ENCODE peak calls at places on chromosomes 3 and 15, in four cellular contexts. U, T, X and L are unnamed samples. For H3K4me1 and H3K9me3, the result is how much of the 10 kb centered on the place peaks cover.

GRCh38 chr15:77028451-77029165 is 33.7 kb downstream of the PSTPIP1 start:
- DNase-seq in U (no peak), T (no peak), X (no peak), L (no peak)

GRCh38 chr15:90706394-90707327 is 10.5 kb upstream of the BLM start:
- DNase-seq in U (no peak), T (no peak), X (no peak), L (no peak)

GRCh38 chr15:77021803-77022381 is 27.0 kb downstream of the PSTPIP1 start:
- DNase-seq in U (no peak), T (peak), X (peak), L (no peak)

GRCh38 chr3:133765256-133765655 is 19.1 kb downstream of the TF start:
- DNase-seq in U (no peak), T (no peak), X (no peak), L (no peak)

GRCh38 chr15:69631978-69632377 is 179.4 kb downstream of the RPLP1 start:
- DNase-seq in U (no peak), T (no peak), X (no peak), L (no peak)

GRCh38 chr15:29102911-29103824 is 166.5 kb downstream of the NSMCE3 start:
- DNase-seq in U (peak), T (no peak), X (peak), L (no peak)

GRCh38 chr15:94387854-94388441 is 156.6 kb downstream of the MCTP2 start:
- DNase-seq in U (no peak), T (no peak), X (no peak), L (no peak)

GRCh38 chr3:197216169-197216860 is 82.1 kb downstream of the DLG1 start:
- DNase-seq in U (no peak), T (peak), X (peak), L (no peak)

GRCh38 chr3:146067048-146067447 is 93.9 kb downstream of the PLOD2 start:
- DNase-seq in U (no peak), T (peak), X (peak), L (no peak)

GRCh38 chr3:196754215-196754937 is 14.7 kb downstream of the PAK2 start:
- DNase-seq in U (no peak), T (peak), X (no peak), L (no peak)

GRCh38 chr3:103794656-103795055 is 1359.8 kb downstream of the ZPLD1 start:
- DNase-seq in U (no peak), T (no peak), X (no peak), L (no peak)

GRCh38 chr15:73081321-73081958 is 29.2 kb downstream of the NEO1 start:
- DNase-seq in U (peak), T (peak), X (peak), L (peak)

GRCh38 chr3:10417849-10418248 is 87.5 kb downstream of the ATP2B2 start:
- DNase-seq in U (no peak), T (no peak), X (peak), L (no peak)

GRCh38 chr3:29789686-29790085 is 508.8 kb downstream of the RBMS3 start:
- DNase-seq in U (no peak), T (peak), X (peak), L (no peak)

GRCh38 chr3:186534113-186534669 is 10.0 kb downstream of the CRYGS start:
- DNase-seq in U (no peak), T (no peak), X (no peak), L (no peak)

GRCh38 chr3:120450261-120450913 is 405 bp downstream of the FSTL1 start:
- DNase-seq in U (peak), T (peak), X (peak), L (no peak)

GRCh38 chr15:28942046-28942445 is 56.3 kb downstream of the APBA2 start:
- DNase-seq in U (no peak), T (no peak), X (no peak), L (no peak)

GRCh38 chr15:94324117-94324826 is 92.9 kb downstream of the MCTP2 start:
- DNase-seq in U (peak), T (peak), X (peak), L (peak)

GRCh38 chr3:183515968-183516851 is 39.3 kb downstream of the KLHL6 start:
- DNase-seq in U (no peak), T (no peak), X (no peak), L (no peak)
- H3K4me3 ChIP-seq in U (no peak), T (no peak), X (no peak), L (no peak)

DNA sequence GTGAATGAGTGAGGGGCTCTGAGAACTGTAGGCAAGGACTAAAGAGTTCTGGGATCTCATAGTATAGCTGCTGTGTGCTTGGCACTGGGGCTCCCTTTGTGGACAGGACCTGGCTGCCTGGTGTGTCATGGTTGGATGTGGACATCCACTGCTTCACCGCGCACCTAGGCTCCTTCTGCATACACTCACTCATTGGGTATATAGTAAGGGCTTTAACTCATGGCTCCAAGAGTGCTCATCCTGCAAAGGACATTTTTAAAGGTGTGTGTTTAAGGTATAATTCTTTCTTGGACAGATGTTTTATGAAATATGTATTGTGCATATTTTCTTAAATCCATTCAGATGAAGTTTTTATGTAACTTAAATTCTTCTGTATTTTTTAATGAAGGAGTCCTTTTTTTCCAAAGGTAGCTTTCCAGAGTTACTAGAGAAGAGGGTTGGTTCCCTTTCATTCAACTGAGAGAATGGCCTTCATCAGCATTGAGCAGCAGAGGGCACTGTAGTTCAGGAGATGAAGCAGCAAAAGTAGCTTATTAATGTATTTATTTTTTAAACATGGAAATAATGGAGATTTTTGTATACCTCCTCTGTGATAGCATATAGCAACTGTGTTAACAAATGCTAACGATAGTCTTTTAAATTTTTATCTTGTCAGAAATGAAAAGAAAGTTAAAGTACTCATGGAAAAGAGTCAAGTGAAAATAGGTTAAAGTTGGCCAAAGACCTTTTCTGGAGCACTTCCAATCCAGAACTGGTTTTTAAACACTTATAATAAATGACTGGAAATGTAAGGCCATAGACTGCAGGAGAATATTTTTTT is 25.2 kb downstream of the OXNAD1 start:
- DNase-seq in U (no peak), T (peak), X (peak), L (peak)
- H3K4me1 ChIP-seq in U (under half), T (under half), X (under half), L (under half)

DNA sequence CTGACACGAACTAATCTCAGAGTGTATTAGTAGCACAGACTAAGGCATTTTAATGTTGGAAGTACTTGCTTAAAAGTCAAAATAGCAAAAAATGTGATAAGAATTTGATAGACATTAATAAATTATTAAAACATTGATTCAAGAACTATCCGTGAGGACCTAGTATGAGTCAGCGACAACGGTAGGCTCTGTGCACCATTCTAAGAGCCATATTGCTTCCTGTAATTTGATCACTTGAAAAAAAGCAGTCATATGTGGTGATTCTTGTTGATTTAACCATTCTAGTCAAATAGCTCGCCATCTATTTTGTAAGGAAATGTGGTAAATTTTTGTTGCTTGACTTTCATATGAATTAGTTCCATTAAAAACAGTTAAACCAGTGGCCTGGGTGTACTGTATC is 534.9 kb upstream of the ARRDC4 start:
- DNase-seq in U (no peak), T (no peak), X (no peak), L (no peak)
- H3K9me3 ChIP-seq in U (under half), T (under half), X (under half), L (under half)

GRCh38 chr3:61563614-61564404 is 2.4 kb downstream of the PTPRG start:
- DNase-seq in U (no peak), T (peak), X (peak), L (no peak)
- H3K4me3 ChIP-seq in U (peak), T (peak), X (peak), L (peak)

GRCh38 chr3:50266808-50267207 is 2.1 kb upstream of the SEMA3B start:
- DNase-seq in U (no peak), T (no peak), X (no peak), L (no peak)
- H3K4me1 ChIP-seq in U (under half), T (half or more), X (under half), L (half or more)

DNA sequence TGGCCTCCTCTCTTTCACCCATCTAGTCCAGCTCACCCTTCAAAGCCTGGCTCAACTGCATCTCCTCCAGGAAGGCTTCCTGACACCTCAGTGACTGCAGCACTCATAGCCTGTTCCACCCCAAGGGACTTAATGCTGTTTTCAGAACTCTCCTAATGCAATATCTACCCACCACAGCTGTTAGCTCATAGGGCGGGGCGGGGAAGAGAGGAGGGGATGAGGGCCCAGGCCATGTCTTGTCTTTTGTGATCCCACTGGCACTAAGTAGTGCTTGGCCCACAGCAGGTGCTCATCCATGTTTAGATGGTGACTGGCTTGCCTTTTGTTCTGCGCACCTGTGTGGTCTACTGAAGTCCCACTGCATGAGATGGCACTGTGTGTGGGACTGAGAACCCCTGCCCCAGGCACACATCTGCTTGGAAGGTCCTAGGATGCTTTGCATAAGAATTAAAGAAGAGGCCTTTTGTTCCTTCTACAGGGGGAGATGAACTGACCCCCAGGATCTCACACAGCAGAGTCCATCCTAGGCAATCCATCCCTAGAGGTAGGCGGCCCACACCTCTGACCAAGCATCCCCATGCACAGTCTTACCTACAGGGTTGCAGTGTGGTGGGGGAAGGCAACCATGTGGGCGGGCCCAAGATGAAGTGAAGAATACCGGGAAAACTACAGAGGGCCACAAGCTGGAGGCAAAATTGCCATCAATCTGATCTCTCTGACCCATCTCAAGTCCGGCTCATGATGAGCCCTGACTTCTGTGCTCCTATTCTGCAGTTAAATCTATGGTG is 23.0 kb downstream of the SLC12A8 start:
- DNase-seq in U (no peak), T (no peak), X (no peak), L (no peak)
- H3K9me3 ChIP-seq in U (under half), T (under half), X (under half), L (under half)